ENCODE peak calls at places on chromosomes 3 and 15, in eight cellular contexts. O, D, F, J, K, M, G and T are unnamed samples.

GRCh38 chr15:24761704-24762302 is 86.2 kb downstream of the NPAP1 start:
- DNase-seq in D (no peak), M (no peak), G (no peak), F (peak; percentile 11), K (no peak), O (no peak), J (no peak), T (no peak)

GRCh38 chr15:66251065-66251789 is 2.3 kb downstream of the MEGF11 start:
- DNase-seq in K (no peak), D (no peak), F (no peak), M (no peak), O (no peak), G (no peak), J (no peak), T (no peak)

GRCh38 chr3:27146786-27147185 is 222.4 kb downstream of the NEK10 start:
- DNase-seq in G (no peak), J (no peak), D (no peak), O (no peak), K (no peak), F (no peak), M (no peak), T (no peak)

GRCh38 chr3:194675081-194675640 is 3.2 kb upstream of the LSG1 start:
- DNase-seq in D (peak; percentile 64), K (no peak), F (no peak), O (no peak), J (no peak), G (no peak), M (no peak), T (no peak)

GRCh38 chr3:24220859-24221657 is 273.6 kb downstream of the THRB start:
- DNase-seq in M (peak; percentile 98), O (no peak), F (peak; percentile 90), K (no peak), D (no peak), G (peak; percentile 46), J (peak; percentile 67), T (no peak)

GRCh38 chr15:90838544-90838943 is 29.8 kb upstream of the FURIN start:
- DNase-seq in F (no peak), O (no peak), J (no peak), M (no peak), D (no peak), K (peak; percentile 21), G (no peak), T (no peak)

GRCh38 chr3:106643684-106644161 is 733.5 kb upstream of the CCDC54 start:
- DNase-seq in M (no peak), F (no peak), D (no peak), O (no peak), J (no peak), K (no peak), G (no peak), T (no peak)

GRCh38 chr3:45084820-45085816 is 59.0 kb downstream of the CLEC3B start:
- DNase-seq in G (no peak), D (no peak), J (peak; percentile 70), F (peak; percentile 93), K (no peak), M (no peak), O (no peak), T (no peak)

GRCh38 chr3:122794779-122795673 is at the start of gene SLC49A4:
- DNase-seq in O (peak; percentile 73), G (peak; percentile 73), D (peak; percentile 53), K (peak; percentile 43), F (peak; percentile 97), M (peak; percentile 86), J (peak; percentile 85), T (peak; percentile 65)

GRCh38 chr15:63554337-63554927 is 42.8 kb upstream of the FBXL22 start:
- DNase-seq in K (no peak), D (no peak), O (no peak), G (no peak), J (no peak), F (no peak), M (peak; percentile 38), T (no peak)

GRCh38 chr3:188595890-188596376 is 442.0 kb downstream of the LPP start:
- DNase-seq in M (peak; percentile 78), O (no peak), J (no peak), K (no peak), D (no peak), G (no peak), F (peak; percentile 52), T (no peak)

GRCh38 chr3:194275721-194276120 is 75.4 kb downstream of the CPN2 start:
- DNase-seq in D (no peak), G (no peak), F (no peak), K (no peak), J (no peak), O (no peak), M (no peak), T (no peak)

GRCh38 chr15:76196286-76196948 is 114.9 kb downstream of the ETFA start:
- DNase-seq in J (peak; percentile 77), G (peak; percentile 88), O (no peak), F (peak; percentile 91), M (peak; percentile 78), D (no peak), K (no peak), T (no peak)